ENCODE peak calls at places on chromosomes 13 and 19, in nine cellular contexts. L, E, J, V, C, U, A, Y and T are unnamed samples.

GRCh38 chr13:103386341-103386740 is 320.1 kb upstream of the SLC10A2 start:
- DNase-seq in Y (no peak), L (no peak), E (no peak), C (no peak), U (no peak), A (peak), J (peak), V (no peak), T (no peak)

GRCh38 chr19:8004723-8005513 is 523 bp downstream of the ELAVL1 start:
- DNase-seq in U (peak), L (no peak), V (peak), A (peak), E (no peak), C (no peak), J (no peak), Y (no peak), T (no peak)

GRCh38 chr19:57282011-57282636 is 1.8 kb downstream of the ZNF460 start:
- DNase-seq in V (peak), L (no peak), A (peak), J (no peak), U (no peak), E (no peak), C (no peak), Y (no peak), T (no peak)

GRCh38 chr13:38173403-38173802 is 176.2 kb upstream of the UFM1 start:
- DNase-seq in J (no peak), E (no peak), C (no peak), L (no peak), V (no peak), A (no peak), Y (no peak), U (no peak), T (no peak)

GRCh38 chr13:113411216-113412023 is 41.9 kb downstream of the ADPRHL1 start:
- DNase-seq in E (no peak), L (no peak), J (peak), U (no peak), C (no peak), A (peak), V (no peak), Y (no peak), T (peak)

GRCh38 chr19:14440049-14440448 is 6.9 kb downstream of the PKN1 start:
- DNase-seq in E (peak), V (peak), C (peak), J (peak), A (no peak), U (peak), Y (no peak), L (no peak), T (no peak)

GRCh38 chr13:90933097-90933826 is 414.2 kb upstream of the MIR17HG start:
- DNase-seq in E (no peak), L (no peak), Y (no peak), C (no peak), J (no peak), A (peak), V (no peak), U (no peak), T (no peak)

GRCh38 chr19:14385492-14385891 is 4.2 kb downstream of the ADGRE5 start:
- DNase-seq in C (no peak), U (peak), A (no peak), E (no peak), Y (no peak), J (no peak), L (no peak), V (no peak), T (no peak)

GRCh38 chr19:42216653-42217521 is 590 bp downstream of the DEDD2 start:
- DNase-seq in A (peak), E (no peak), J (peak), C (peak), L (peak), Y (no peak), U (no peak), V (peak), T (no peak)

GRCh38 chr13:80873589-80873988 is 532.7 kb upstream of the SPRY2 start:
- DNase-seq in A (peak), C (no peak), Y (no peak), V (no peak), E (peak), J (no peak), L (no peak), U (no peak), T (no peak)

GRCh38 chr19:46015080-46015960 is 7.5 kb downstream of the PGLYRP1 start:
- DNase-seq in E (peak), J (peak), V (peak), U (peak), Y (no peak), C (peak), A (no peak), L (no peak), T (peak)

GRCh38 chr13:43196171-43196611 is 172.8 kb downstream of the DNAJC15 start:
- DNase-seq in E (no peak), U (no peak), Y (no peak), L (no peak), A (no peak), C (no peak), V (no peak), J (peak), T (no peak)

GRCh38 chr19:32830231-32831014 is 39.1 kb downstream of the SLC7A9 start:
- DNase-seq in V (no peak), E (no peak), A (peak), L (no peak), C (no peak), J (no peak), U (no peak), Y (no peak), T (peak)